ENCODE peak calls at places on chromosomes 12 and 14, in eight cellular contexts. One of them, this sample, is unnamed.

GRCh38 chr12:94982456-94982855 is 21.0 kb downstream of the NDUFA12 start:
- DNase-seq in cardiac muscle cell: no peak
- DNase-seq in CD8-positive, alpha-beta T cell: no peak
- DNase-seq in heart left ventricle: no peak
- DNase-seq in GM23248: peak; percentile 3
- DNase-seq in IMR-90: no peak
- DNase-seq in breast epithelium: no peak
- DNase-seq in stomach: no peak
- DNase-seq in this sample: no peak

GRCh38 chr14:26775765-26776577 is 178.1 kb upstream of the NOVA1 start:
- DNase-seq in cardiac muscle cell: no peak
- DNase-seq in CD8-positive, alpha-beta T cell: no peak
- DNase-seq in heart left ventricle: no peak
- DNase-seq in GM23248: peak; percentile 71
- DNase-seq in IMR-90: peak; percentile 36
- DNase-seq in breast epithelium: no peak
- DNase-seq in stomach: no peak
- DNase-seq in this sample: no peak

GRCh38 chr14:50533314-50533705 is 941 bp upstream of the MAP4K5 start:
- DNase-seq in cardiac muscle cell: no peak
- DNase-seq in CD8-positive, alpha-beta T cell: no peak
- DNase-seq in heart left ventricle: no peak
- DNase-seq in GM23248: no peak
- DNase-seq in IMR-90: no peak
- DNase-seq in breast epithelium: no peak
- DNase-seq in stomach: no peak
- DNase-seq in this sample: no peak

GRCh38 chr14:49051328-49052060 is 534.7 kb downstream of the RPS29 start:
- DNase-seq in cardiac muscle cell: no peak
- DNase-seq in CD8-positive, alpha-beta T cell: no peak
- DNase-seq in heart left ventricle: no peak
- DNase-seq in GM23248: peak; percentile 41
- DNase-seq in IMR-90: peak; percentile 86
- DNase-seq in breast epithelium: no peak
- DNase-seq in stomach: no peak
- DNase-seq in this sample: no peak

GRCh38 chr14:21995332-21995731 is 321.7 kb upstream of the OR4E1 start:
- DNase-seq in cardiac muscle cell: no peak
- DNase-seq in CD8-positive, alpha-beta T cell: no peak
- DNase-seq in heart left ventricle: no peak
- DNase-seq in GM23248: no peak
- DNase-seq in IMR-90: no peak
- DNase-seq in breast epithelium: no peak
- DNase-seq in stomach: no peak
- DNase-seq in this sample: no peak

GRCh38 chr12:3935078-3935477 is 61.9 kb upstream of the PARP11 start:
- DNase-seq in cardiac muscle cell: no peak
- DNase-seq in CD8-positive, alpha-beta T cell: no peak
- DNase-seq in heart left ventricle: no peak
- DNase-seq in GM23248: no peak
- DNase-seq in IMR-90: no peak
- DNase-seq in breast epithelium: no peak
- DNase-seq in stomach: no peak
- DNase-seq in this sample: no peak

GRCh38 chr14:105165761-105166485 is 2.7 kb downstream of the JAG2 start:
- DNase-seq in cardiac muscle cell: no peak
- DNase-seq in CD8-positive, alpha-beta T cell: no peak
- DNase-seq in heart left ventricle: no peak
- DNase-seq in GM23248: no peak
- DNase-seq in IMR-90: no peak
- DNase-seq in breast epithelium: peak; percentile 84
- DNase-seq in stomach: no peak
- DNase-seq in this sample: no peak

GRCh38 chr12:123967121-123967586 is 5.5 kb downstream of the CCDC92 start:
- DNase-seq in cardiac muscle cell: no peak
- DNase-seq in CD8-positive, alpha-beta T cell: no peak
- DNase-seq in heart left ventricle: no peak
- DNase-seq in GM23248: no peak
- DNase-seq in IMR-90: no peak
- DNase-seq in breast epithelium: no peak
- DNase-seq in stomach: no peak
- DNase-seq in this sample: no peak

GRCh38 chr12:75977952-75978671 is 53.5 kb downstream of the PHLDA1 start:
- DNase-seq in cardiac muscle cell: no peak
- DNase-seq in CD8-positive, alpha-beta T cell: peak; percentile 63
- DNase-seq in heart left ventricle: peak; percentile 85
- DNase-seq in GM23248: peak; percentile 99
- DNase-seq in IMR-90: peak; percentile 100
- DNase-seq in breast epithelium: peak; percentile 74
- DNase-seq in stomach: peak; percentile 56
- DNase-seq in this sample: peak; percentile 80

GRCh38 chr14:53692451-53693330 is 263.9 kb downstream of the BMP4 start:
- DNase-seq in cardiac muscle cell: no peak
- DNase-seq in CD8-positive, alpha-beta T cell: no peak
- DNase-seq in heart left ventricle: no peak
- DNase-seq in GM23248: no peak
- DNase-seq in IMR-90: no peak
- DNase-seq in breast epithelium: no peak
- DNase-seq in stomach: no peak
- DNase-seq in this sample: no peak

GRCh38 chr14:57957441-57957840 is 91.5 kb upstream of the SLC35F4 start:
- DNase-seq in cardiac muscle cell: no peak
- DNase-seq in CD8-positive, alpha-beta T cell: no peak
- DNase-seq in heart left ventricle: no peak
- DNase-seq in GM23248: no peak
- DNase-seq in IMR-90: no peak
- DNase-seq in breast epithelium: no peak
- DNase-seq in stomach: no peak
- DNase-seq in this sample: no peak

GRCh38 chr12:3200779-3201738 is 123.9 kb downstream of the TSPAN9 start:
- DNase-seq in cardiac muscle cell: peak; percentile 49
- DNase-seq in CD8-positive, alpha-beta T cell: no peak
- DNase-seq in heart left ventricle: no peak
- DNase-seq in GM23248: no peak
- DNase-seq in IMR-90: no peak
- DNase-seq in breast epithelium: no peak
- DNase-seq in stomach: no peak
- DNase-seq in this sample: no peak

GRCh38 chr12:39123580-39123979 is 218.2 kb upstream of the CPNE8 start:
- DNase-seq in cardiac muscle cell: no peak
- DNase-seq in CD8-positive, alpha-beta T cell: no peak
- DNase-seq in heart left ventricle: no peak
- DNase-seq in GM23248: no peak
- DNase-seq in IMR-90: no peak
- DNase-seq in breast epithelium: no peak
- DNase-seq in stomach: no peak
- DNase-seq in this sample: no peak

GRCh38 chr12:103986823-103987222 is 21.2 kb downstream of the TDG start:
- DNase-seq in cardiac muscle cell: no peak
- DNase-seq in CD8-positive, alpha-beta T cell: no peak
- DNase-seq in heart left ventricle: no peak
- DNase-seq in GM23248: peak; percentile 75
- DNase-seq in IMR-90: peak; percentile 87
- DNase-seq in breast epithelium: no peak
- DNase-seq in stomach: no peak
- DNase-seq in this sample: no peak

GRCh38 chr12:103742349-103742784 is 98.7 kb downstream of the NT5DC3 start:
- DNase-seq in cardiac muscle cell: no peak
- DNase-seq in CD8-positive, alpha-beta T cell: no peak
- DNase-seq in heart left ventricle: peak; percentile 23
- DNase-seq in GM23248: peak; percentile 39
- DNase-seq in IMR-90: no peak
- DNase-seq in breast epithelium: peak; percentile 67
- DNase-seq in stomach: peak; percentile 27
- DNase-seq in this sample: peak; percentile 37

GRCh38 chr14:98183556-98183955 is 1088.4 kb downstream of the BCL11B start:
- DNase-seq in cardiac muscle cell: no peak
- DNase-seq in CD8-positive, alpha-beta T cell: no peak
- DNase-seq in heart left ventricle: no peak
- DNase-seq in GM23248: no peak
- DNase-seq in IMR-90: no peak
- DNase-seq in breast epithelium: no peak
- DNase-seq in stomach: no peak
- DNase-seq in this sample: no peak

GRCh38 chr14:70713096-70713875 is 71.6 kb downstream of the TTC9 start:
- DNase-seq in cardiac muscle cell: no peak
- DNase-seq in CD8-positive, alpha-beta T cell: no peak
- DNase-seq in heart left ventricle: no peak
- DNase-seq in GM23248: no peak
- DNase-seq in IMR-90: no peak
- DNase-seq in breast epithelium: no peak
- DNase-seq in stomach: no peak
- DNase-seq in this sample: no peak
- H3K27ac ChIP-seq in cardiac muscle cell: no peak overlapping the region
- H3K27ac ChIP-seq in CD8-positive, alpha-beta T cell: no peak overlapping the region
- H3K27ac ChIP-seq in heart left ventricle: no peak overlapping the region
- H3K27ac ChIP-seq in GM23248: no peak overlapping the region
- H3K27ac ChIP-seq in IMR-90: no peak overlapping the region
- H3K27ac ChIP-seq in breast epithelium: peak overlapping the region; percentile 14
- H3K27ac ChIP-seq in stomach: peak overlapping the region; percentile 63
- H3K27ac ChIP-seq in this sample: no peak overlapping the region

GRCh38 chr12:43131304-43131703 is 420.7 kb downstream of the ADAMTS20 start:
- DNase-seq in cardiac muscle cell: peak; percentile 28
- DNase-seq in CD8-positive, alpha-beta T cell: no peak
- DNase-seq in heart left ventricle: no peak
- DNase-seq in GM23248: no peak
- DNase-seq in IMR-90: no peak
- DNase-seq in breast epithelium: no peak
- DNase-seq in stomach: no peak
- DNase-seq in this sample: no peak
- H3K27ac ChIP-seq in cardiac muscle cell: no peak overlapping the region
- H3K27ac ChIP-seq in CD8-positive, alpha-beta T cell: no peak overlapping the region
- H3K27ac ChIP-seq in heart left ventricle: no peak overlapping the region
- H3K27ac ChIP-seq in GM23248: no peak overlapping the region
- H3K27ac ChIP-seq in IMR-90: no peak overlapping the region
- H3K27ac ChIP-seq in breast epithelium: no peak overlapping the region
- H3K27ac ChIP-seq in stomach: no peak overlapping the region
- H3K27ac ChIP-seq in this sample: no peak overlapping the region

GRCh38 chr12:49800421-49801140 is 27.6 kb downstream of the NCKAP5L start:
- DNase-seq in cardiac muscle cell: no peak
- DNase-seq in CD8-positive, alpha-beta T cell: no peak
- DNase-seq in heart left ventricle: no peak
- DNase-seq in GM23248: no peak
- DNase-seq in IMR-90: no peak
- DNase-seq in breast epithelium: no peak
- DNase-seq in stomach: no peak
- DNase-seq in this sample: no peak

GRCh38 chr12:49798248-49798647 is 30.0 kb downstream of the NCKAP5L start:
- DNase-seq in cardiac muscle cell: no peak
- DNase-seq in CD8-positive, alpha-beta T cell: no peak
- DNase-seq in heart left ventricle: no peak
- DNase-seq in GM23248: no peak
- DNase-seq in IMR-90: no peak
- DNase-seq in breast epithelium: no peak
- DNase-seq in stomach: no peak
- DNase-seq in this sample: no peak

GRCh38 chr12:49798934-49799333 is 29.3 kb downstream of the NCKAP5L start:
- DNase-seq in cardiac muscle cell: no peak
- DNase-seq in CD8-positive, alpha-beta T cell: no peak
- DNase-seq in heart left ventricle: no peak
- DNase-seq in GM23248: no peak
- DNase-seq in IMR-90: no peak
- DNase-seq in breast epithelium: no peak
- DNase-seq in stomach: no peak
- DNase-seq in this sample: no peak

GRCh38 chr12:49803693-49804450 is 24.3 kb downstream of the NCKAP5L start:
- DNase-seq in cardiac muscle cell: no peak
- DNase-seq in CD8-positive, alpha-beta T cell: no peak
- DNase-seq in heart left ventricle: no peak
- DNase-seq in GM23248: no peak
- DNase-seq in IMR-90: no peak
- DNase-seq in breast epithelium: no peak
- DNase-seq in stomach: no peak
- DNase-seq in this sample: no peak

GRCh38 chr12:49801141-49802063 is 26.8 kb downstream of the NCKAP5L start:
- DNase-seq in cardiac muscle cell: no peak
- DNase-seq in CD8-positive, alpha-beta T cell: no peak
- DNase-seq in heart left ventricle: no peak
- DNase-seq in GM23248: no peak
- DNase-seq in IMR-90: no peak
- DNase-seq in breast epithelium: no peak
- DNase-seq in stomach: no peak
- DNase-seq in this sample: no peak
- H3K27ac ChIP-seq in cardiac muscle cell: peak overlapping the region; percentile 45
- H3K27ac ChIP-seq in CD8-positive, alpha-beta T cell: no peak overlapping the region
- H3K27ac ChIP-seq in heart left ventricle: peak overlapping the region; percentile 76
- H3K27ac ChIP-seq in GM23248: no peak overlapping the region
- H3K27ac ChIP-seq in IMR-90: no peak overlapping the region
- H3K27ac ChIP-seq in breast epithelium: no peak overlapping the region
- H3K27ac ChIP-seq in stomach: no peak overlapping the region
- H3K27ac ChIP-seq in this sample: peak overlapping the region; percentile 53

GRCh38 chr14:32635103-32635719 is 303.5 kb upstream of the NPAS3 start:
- DNase-seq in cardiac muscle cell: no peak
- DNase-seq in CD8-positive, alpha-beta T cell: no peak
- DNase-seq in heart left ventricle: no peak
- DNase-seq in GM23248: peak; percentile 76
- DNase-seq in IMR-90: peak; percentile 57
- DNase-seq in breast epithelium: no peak
- DNase-seq in stomach: no peak
- DNase-seq in this sample: no peak

GRCh38 chr14:32633930-32634329 is 304.7 kb upstream of the NPAS3 start:
- DNase-seq in cardiac muscle cell: no peak
- DNase-seq in CD8-positive, alpha-beta T cell: no peak
- DNase-seq in heart left ventricle: no peak
- DNase-seq in GM23248: no peak
- DNase-seq in IMR-90: no peak
- DNase-seq in breast epithelium: no peak
- DNase-seq in stomach: no peak
- DNase-seq in this sample: no peak

GRCh38 chr14:32629146-32629545 is 300.0 kb downstream of the AKAP6 start:
- DNase-seq in cardiac muscle cell: no peak
- DNase-seq in CD8-positive, alpha-beta T cell: no peak
- DNase-seq in heart left ventricle: no peak
- DNase-seq in GM23248: no peak
- DNase-seq in IMR-90: no peak
- DNase-seq in breast epithelium: no peak
- DNase-seq in stomach: no peak
- DNase-seq in this sample: no peak

GRCh38 chr14:32630701-32631100 is 301.6 kb downstream of the AKAP6 start:
- DNase-seq in cardiac muscle cell: no peak
- DNase-seq in CD8-positive, alpha-beta T cell: no peak
- DNase-seq in heart left ventricle: no peak
- DNase-seq in GM23248: no peak
- DNase-seq in IMR-90: no peak
- DNase-seq in breast epithelium: no peak
- DNase-seq in stomach: no peak
- DNase-seq in this sample: no peak

DNA sequence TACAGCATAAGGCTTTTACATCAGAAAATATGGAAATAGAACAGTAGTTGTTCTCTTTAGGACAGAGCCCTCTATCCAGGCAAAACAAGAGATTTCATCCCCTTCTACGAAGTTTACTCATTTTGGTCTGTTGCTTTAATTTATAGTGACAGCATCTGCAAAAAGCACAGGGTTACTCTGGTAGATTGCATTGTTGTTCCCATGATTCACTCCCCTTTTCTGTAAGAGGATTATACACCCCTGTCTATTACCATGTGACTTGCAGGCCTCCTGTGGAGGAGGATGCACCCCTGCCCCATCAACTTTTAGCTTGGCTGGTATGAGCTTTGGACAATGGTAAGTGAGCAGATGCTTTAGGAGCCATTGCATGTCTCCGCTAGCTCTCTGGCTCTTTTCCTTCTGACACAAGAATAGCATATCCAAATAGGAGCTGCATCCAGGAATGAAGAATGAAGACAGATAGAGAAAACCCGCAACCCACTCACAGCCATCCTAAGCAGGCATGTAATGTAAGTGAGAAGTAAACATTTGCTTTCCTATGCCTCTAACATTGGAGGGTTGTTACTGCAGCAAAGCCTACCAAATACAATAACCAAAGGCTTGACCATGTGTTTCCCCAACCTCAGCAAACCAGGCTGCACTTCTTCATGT is 304.2 kb downstream of the AKAP6 start:
- DNase-seq in cardiac muscle cell: no peak
- DNase-seq in CD8-positive, alpha-beta T cell: no peak
- DNase-seq in heart left ventricle: no peak
- DNase-seq in GM23248: no peak
- DNase-seq in IMR-90: no peak
- DNase-seq in breast epithelium: no peak
- DNase-seq in stomach: no peak
- DNase-seq in this sample: no peak
- H3K27ac ChIP-seq in cardiac muscle cell: no peak overlapping the region
- H3K27ac ChIP-seq in CD8-positive, alpha-beta T cell: no peak overlapping the region
- H3K27ac ChIP-seq in heart left ventricle: no peak overlapping the region
- H3K27ac ChIP-seq in GM23248: no peak overlapping the region
- H3K27ac ChIP-seq in IMR-90: no peak overlapping the region
- H3K27ac ChIP-seq in breast epithelium: no peak overlapping the region
- H3K27ac ChIP-seq in stomach: no peak overlapping the region
- H3K27ac ChIP-seq in this sample: no peak overlapping the region